ENCODE peak calls at places on chromosome 2, in six cellular contexts. One of them, this sample, is unnamed.

GRCh38 chr2:11515441-11516071 is 18.3 kb upstream of the GREB1 start:
- DNase-seq in Right ventricle myocardium superior: no peak
- DNase-seq in CD8-positive, alpha-beta memory T cell: no peak
- DNase-seq in tibial artery: no peak
- DNase-seq in activated CD4-positive, alpha-beta T cell treated with anti-CD3 and anti-CD28 coated beads, Interleukin-2, amount 50 U/mL, for 24 hours: no peak
- DNase-seq in HT1080: no peak
- DNase-seq in this sample: no peak

GRCh38 chr2:165985120-165985519 is 31.5 kb upstream of the TTC21B start:
- DNase-seq in Right ventricle myocardium superior: no peak
- DNase-seq in CD8-positive, alpha-beta memory T cell: no peak
- DNase-seq in tibial artery: no peak
- DNase-seq in activated CD4-positive, alpha-beta T cell treated with anti-CD3 and anti-CD28 coated beads, Interleukin-2, amount 50 U/mL, for 24 hours: no peak
- DNase-seq in HT1080: no peak
- DNase-seq in this sample: no peak

GRCh38 chr2:60352491-60353405 is 200.7 kb downstream of the BCL11A start:
- DNase-seq in Right ventricle myocardium superior: no peak
- DNase-seq in CD8-positive, alpha-beta memory T cell: no peak
- DNase-seq in tibial artery: no peak
- DNase-seq in activated CD4-positive, alpha-beta T cell treated with anti-CD3 and anti-CD28 coated beads, Interleukin-2, amount 50 U/mL, for 24 hours: no peak
- DNase-seq in HT1080: no peak
- DNase-seq in this sample: no peak

GRCh38 chr2:106965611-106966010 is 79.6 kb upstream of the ST6GAL2 start:
- DNase-seq in Right ventricle myocardium superior: no peak
- DNase-seq in CD8-positive, alpha-beta memory T cell: no peak
- DNase-seq in tibial artery: no peak
- DNase-seq in activated CD4-positive, alpha-beta T cell treated with anti-CD3 and anti-CD28 coated beads, Interleukin-2, amount 50 U/mL, for 24 hours: no peak
- DNase-seq in HT1080: no peak
- DNase-seq in this sample: no peak

GRCh38 chr2:146108993-146109392 is 1589.1 kb upstream of the ZEB2 start:
- DNase-seq in Right ventricle myocardium superior: no peak
- DNase-seq in CD8-positive, alpha-beta memory T cell: no peak
- DNase-seq in tibial artery: no peak
- DNase-seq in activated CD4-positive, alpha-beta T cell treated with anti-CD3 and anti-CD28 coated beads, Interleukin-2, amount 50 U/mL, for 24 hours: no peak
- DNase-seq in HT1080: no peak
- DNase-seq in this sample: no peak

GRCh38 chr2:180571559-180571958 is 408.8 kb upstream of the UBE2E3 start:
- DNase-seq in Right ventricle myocardium superior: no peak
- DNase-seq in CD8-positive, alpha-beta memory T cell: no peak
- DNase-seq in tibial artery: no peak
- DNase-seq in activated CD4-positive, alpha-beta T cell treated with anti-CD3 and anti-CD28 coated beads, Interleukin-2, amount 50 U/mL, for 24 hours: no peak
- DNase-seq in HT1080: no peak
- DNase-seq in this sample: no peak

GRCh38 chr2:46335404-46335965 is 38.3 kb downstream of the EPAS1 start:
- DNase-seq in Right ventricle myocardium superior: peak
- DNase-seq in CD8-positive, alpha-beta memory T cell: no peak
- DNase-seq in tibial artery: peak
- DNase-seq in activated CD4-positive, alpha-beta T cell treated with anti-CD3 and anti-CD28 coated beads, Interleukin-2, amount 50 U/mL, for 24 hours: no peak
- DNase-seq in HT1080: no peak
- DNase-seq in this sample: peak

GRCh38 chr2:62177392-62178026 is 18.4 kb upstream of the B3GNT2 start:
- DNase-seq in Right ventricle myocardium superior: no peak
- DNase-seq in CD8-positive, alpha-beta memory T cell: no peak
- DNase-seq in tibial artery: no peak
- DNase-seq in activated CD4-positive, alpha-beta T cell treated with anti-CD3 and anti-CD28 coated beads, Interleukin-2, amount 50 U/mL, for 24 hours: no peak
- DNase-seq in HT1080: no peak
- DNase-seq in this sample: no peak

GRCh38 chr2:225041871-225042799 is at the start of gene DOCK10:
- DNase-seq in Right ventricle myocardium superior: peak
- DNase-seq in CD8-positive, alpha-beta memory T cell: peak
- DNase-seq in tibial artery: no peak
- DNase-seq in activated CD4-positive, alpha-beta T cell treated with anti-CD3 and anti-CD28 coated beads, Interleukin-2, amount 50 U/mL, for 24 hours: peak
- DNase-seq in HT1080: peak
- DNase-seq in this sample: no peak

GRCh38 chr2:175004980-175005832 is at the start of gene CHN1:
- DNase-seq in Right ventricle myocardium superior: peak
- DNase-seq in CD8-positive, alpha-beta memory T cell: peak
- DNase-seq in tibial artery: peak
- DNase-seq in activated CD4-positive, alpha-beta T cell treated with anti-CD3 and anti-CD28 coated beads, Interleukin-2, amount 50 U/mL, for 24 hours: peak
- DNase-seq in HT1080: peak
- DNase-seq in this sample: peak

GRCh38 chr2:120783371-120783791 is 47.7 kb downstream of the GLI2 start:
- DNase-seq in Right ventricle myocardium superior: no peak
- DNase-seq in CD8-positive, alpha-beta memory T cell: no peak
- DNase-seq in tibial artery: no peak
- DNase-seq in activated CD4-positive, alpha-beta T cell treated with anti-CD3 and anti-CD28 coated beads, Interleukin-2, amount 50 U/mL, for 24 hours: no peak
- DNase-seq in HT1080: peak
- DNase-seq in this sample: no peak

GRCh38 chr2:60544980-60545560 is 8.4 kb downstream of the BCL11A start:
- DNase-seq in Right ventricle myocardium superior: no peak
- DNase-seq in CD8-positive, alpha-beta memory T cell: no peak
- DNase-seq in tibial artery: no peak
- DNase-seq in activated CD4-positive, alpha-beta T cell treated with anti-CD3 and anti-CD28 coated beads, Interleukin-2, amount 50 U/mL, for 24 hours: no peak
- DNase-seq in HT1080: no peak
- DNase-seq in this sample: no peak

This sample was measured in heart left ventricle.